ENCODE peak calls at places on chromosome 19, in four cellular contexts. I, O, L and F are unnamed samples.

GRCh38 chr19:12868540-12869112 is 12.6 kb downstream of the DNASE2 start:
- DNase-seq in I (no peak), O (peak; percentile 34), L (no peak), F (no peak)

GRCh38 chr19:5166262-5166661 is 174.3 kb downstream of the PTPRS start:
- DNase-seq in I (no peak), O (no peak), L (peak; percentile 29), F (no peak)

GRCh38 chr19:49214701-49215100 is 57.1 kb downstream of the TRPM4 start:
- DNase-seq in I (no peak), O (peak; percentile 22), L (no peak), F (no peak)

GRCh38 chr19:9673912-9674668 is 810 bp downstream of the ZNF562 start:
- DNase-seq in I (no peak), O (no peak), L (no peak), F (no peak)

GRCh38 chr19:19866599-19867248 is 1.0 kb downstream of the ZNF253 start:
- DNase-seq in I (peak; percentile 66), O (no peak), L (peak; percentile 27), F (peak; percentile 3)

GRCh38 chr19:44740351-44740824 is 8.1 kb upstream of the BCL3 start:
- DNase-seq in I (no peak), O (no peak), L (no peak), F (no peak)

GRCh38 chr19:38891791-38892190 is 7.6 kb downstream of the SIRT2 start:
- DNase-seq in I (no peak), O (no peak), L (no peak), F (no peak)

GRCh38 chr19:19238126-19238894 is 26.6 kb downstream of the NCAN start:
- DNase-seq in I (no peak), O (no peak), L (no peak), F (no peak)

GRCh38 chr19:31408460-31409124 is 59.4 kb upstream of the TSHZ3 start:
- DNase-seq in I (no peak), O (no peak), L (peak; percentile 75), F (no peak)